ENCODE peak calls at places on chromosomes 7 and 10, in four cellular contexts. R is K562, V is HCT116, B is sigmoid colon. G is an unnamed sample.

GRCh38 chr10:113979378-113979777 is 64.3 kb upstream of the ADRB1 start:
- DNase-seq in R (no peak), V (no peak), B (no peak), G (no peak)

GRCh38 chr7:127514499-127514898 is 70.9 kb downstream of the GCC1 start:
- DNase-seq in R (peak; percentile 44), V (peak; percentile 29), B (no peak), G (peak; percentile 5)

GRCh38 chr7:145919712-145920111 is 196.9 kb upstream of the CNTNAP2 start:
- DNase-seq in R (no peak), V (no peak), B (no peak), G (no peak)

GRCh38 chr10:108388716-108389115 is 1224.2 kb upstream of the SORCS1 start:
- DNase-seq in R (no peak), V (no peak), B (no peak), G (no peak)

GRCh38 chr7:73451780-73452398 is 18.3 kb downstream of the FZD9 start:
- DNase-seq in R (peak; percentile 69), V (peak; percentile 39), B (no peak), G (no peak)

GRCh38 chr10:132656283-132657126 is 118.9 kb downstream of the INPP5A start:
- DNase-seq in R (no peak), V (no peak), B (no peak), G (no peak)

GRCh38 chr10:91907914-91908357 is 1.4 kb downstream of the FGFBP3 start:
- DNase-seq in R (no peak), V (no peak), B (no peak), G (no peak)

GRCh38 chr7:98418636-98419315 is 17.9 kb upstream of the BAIAP2L1 start:
- DNase-seq in R (peak; percentile 82), V (peak; percentile 99), B (no peak), G (no peak)

GRCh38 chr7:108368466-108368865 is 87.8 kb downstream of the NRCAM start:
- DNase-seq in R (no peak), V (no peak), B (no peak), G (no peak)

GRCh38 chr7:133562617-133563016 is 309.7 kb downstream of the EXOC4 start:
- DNase-seq in R (no peak), V (no peak), B (no peak), G (no peak)

GRCh38 chr7:2213551-2214215 is 19.1 kb downstream of the MAD1L1 start:
- DNase-seq in R (no peak), V (no peak), B (no peak), G (no peak)

GRCh38 chr7:139946539-139946938 is 116.2 kb downstream of the PARP12 start:
- DNase-seq in R (no peak), V (no peak), B (no peak), G (no peak)

GRCh38 chr7:139948167-139948566 is 114.6 kb downstream of the PARP12 start:
- DNase-seq in R (no peak), V (no peak), B (no peak), G (no peak)

GRCh38 chr7:139949629-139950028 is 113.1 kb downstream of the PARP12 start:
- DNase-seq in R (no peak), V (no peak), B (no peak), G (no peak)

GRCh38 chr7:139948587-139948986 is 114.2 kb downstream of the PARP12 start:
- DNase-seq in R (no peak), V (no peak), B (no peak), G (no peak)

DNA sequence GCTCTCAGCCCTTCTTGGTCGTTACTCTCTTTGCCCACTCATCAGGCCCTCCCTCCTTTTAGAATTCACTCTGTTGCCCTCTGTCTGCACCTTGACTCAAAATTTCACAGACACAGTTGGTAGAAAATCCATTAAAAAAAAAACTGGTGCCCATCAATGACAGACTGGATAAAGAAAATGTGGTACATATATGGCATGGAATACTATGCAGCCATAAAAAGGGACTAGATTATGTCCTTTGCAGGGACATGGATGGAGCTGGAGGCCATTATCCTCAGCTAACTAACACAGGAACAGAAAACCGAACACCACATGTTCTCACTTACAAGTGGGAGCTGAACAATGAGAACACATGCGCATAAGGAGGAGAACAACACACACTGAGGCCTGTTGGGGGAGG is 115.7 kb downstream of the PARP12 start:
- DNase-seq in R (no peak), V (no peak), B (no peak), G (no peak)
- TF ChIP-seq POLR2A in R (no peak), V (no peak), B (no peak), G (no peak)

GRCh38 chr7:85480666-85481065 is 293.8 kb upstream of the SEMA3D start:
- DNase-seq in R (no peak), V (no peak), B (no peak), G (no peak)

GRCh38 chr7:85479918-85480658 is 293.2 kb upstream of the SEMA3D start:
- DNase-seq in R (no peak), V (no peak), B (no peak), G (no peak)

GRCh38 chr7:85488406-85488805 is 301.6 kb upstream of the SEMA3D start:
- DNase-seq in R (no peak), V (no peak), B (no peak), G (no peak)

GRCh38 chr7:85483205-85483604 is 296.3 kb upstream of the SEMA3D start:
- DNase-seq in R (no peak), V (no peak), B (no peak), G (no peak)
- TF ChIP-seq POLR2AphosphoS5 in R (no peak), V (no peak), B (no peak), G (no peak)

GRCh38 chr7:55488804-55489340 is 83.4 kb downstream of the VOPP1 start:
- DNase-seq in R (no peak), V (no peak), B (peak; percentile 46), G (no peak)
- TF ChIP-seq POLR2A in R (no peak), V (no peak), B (no peak), G (no peak)

DNA sequence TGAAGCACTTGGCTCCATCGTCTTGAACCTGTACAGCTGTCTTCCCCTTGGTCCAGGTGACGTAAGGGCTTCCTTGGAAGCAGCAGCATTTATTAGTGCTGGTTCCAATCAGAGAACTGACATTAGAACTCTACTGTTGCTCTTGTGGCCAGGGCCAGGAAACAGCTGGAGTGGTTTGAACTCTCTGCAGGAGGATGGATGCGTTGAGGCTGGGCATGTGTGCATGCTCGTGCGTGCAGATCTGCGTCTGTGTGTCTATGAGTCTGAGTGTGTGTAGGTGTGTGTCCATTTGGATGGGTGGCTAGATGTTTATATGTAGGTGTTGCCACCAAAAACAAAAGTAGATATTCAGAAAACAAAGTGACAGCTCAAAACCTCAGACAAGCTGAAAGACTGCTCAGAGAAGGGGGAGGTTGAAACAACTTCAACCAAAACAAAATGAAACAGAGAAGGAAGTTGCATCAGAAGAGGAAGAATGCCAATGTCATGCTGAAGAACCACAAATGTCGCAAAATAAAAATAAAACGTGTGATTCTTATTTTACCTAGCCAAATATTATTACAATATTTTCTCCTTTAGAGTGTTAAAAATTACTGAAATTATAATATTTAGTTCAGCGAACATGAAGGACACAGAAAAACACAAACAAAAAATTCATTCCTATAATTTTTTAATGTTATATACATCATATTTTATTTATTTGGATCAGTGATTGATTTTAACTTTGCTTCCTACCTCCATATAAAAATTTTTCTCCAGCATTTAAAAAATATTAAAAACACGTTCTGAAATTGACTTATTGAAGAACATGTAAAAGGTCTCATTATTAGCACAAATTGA is 96.1 kb upstream of the MKLN1 start:
- DNase-seq in R (no peak), V (no peak), B (peak; percentile 83), G (no peak)
- TF ChIP-seq POLR2AphosphoS5 in R (no peak), V (no peak), B (peak; percentile 40), G (no peak)

GRCh38 chr7:141268614-141269013 is 194.8 kb downstream of the TMEM178B start:
- DNase-seq in R (no peak), V (no peak), B (no peak), G (no peak)
- TF ChIP-seq POLR2A in R (no peak), V (no peak), B (no peak), G (no peak)

G was measured in prostate gland.